ENCODE peak calls at places on chromosomes 1 and 21, in five cellular contexts. O is lower lobe of right lung; U is suprapubic skin; W is testis; I is naive thymus-derived CD4-positive, alpha-beta T cell. K is an unnamed sample.

GRCh38 chr1:181662606-181663005 is 179.3 kb downstream of the CACNA1E start:
- DNase-seq in U (no peak), W (no peak), O (no peak), I (no peak), K (no peak)

GRCh38 chr21:42525676-42526378 is 12.2 kb downstream of the SLC37A1 start:
- DNase-seq in I (no peak), O (no peak), U (peak; percentile 14), W (no peak), K (no peak)

GRCh38 chr1:223304931-223305330 is 59.0 kb downstream of the SUSD4 start:
- DNase-seq in I (no peak), W (no peak), U (no peak), O (no peak), K (no peak)

GRCh38 chr1:6425671-6426070 is 1.1 kb downstream of the ESPN start:
- DNase-seq in U (no peak), I (no peak), W (no peak), O (no peak), K (no peak)

GRCh38 chr1:85447000-85447943 is 17.7 kb downstream of the DDAH1 start:
- DNase-seq in O (no peak), U (no peak), I (no peak), W (no peak), K (no peak)

GRCh38 chr1:54798769-54799641 is 2.1 kb downstream of the TTC22 start:
- DNase-seq in W (no peak), I (no peak), O (no peak), U (peak; percentile 43), K (no peak)

GRCh38 chr1:91979383-91979782 is 30.2 kb downstream of the BRDT start:
- DNase-seq in U (no peak), W (no peak), O (no peak), I (no peak), K (no peak)

GRCh38 chr1:73674945-73675561 is 522.9 kb downstream of the LRRIQ3 start:
- DNase-seq in I (no peak), W (no peak), U (no peak), O (no peak), K (no peak)

GRCh38 chr1:221439008-221439733 is 302.7 kb downstream of the DUSP10 start:
- DNase-seq in I (no peak), U (no peak), O (no peak), W (no peak), K (peak; percentile 52)

GRCh38 chr1:95226781-95227660 is 7.0 kb upstream of the RWDD3 start:
- DNase-seq in I (no peak), U (no peak), O (no peak), W (no peak), K (no peak)

GRCh38 chr1:180235077-180235501 is 5.0 kb downstream of the LHX4 start:
- DNase-seq in O (no peak), W (no peak), U (peak; percentile 60), I (no peak), K (no peak)

GRCh38 chr1:149849246-149849946 is 50.0 kb upstream of the BOLA1 start:
- DNase-seq in W (no peak), O (no peak), U (no peak), I (no peak), K (no peak)

GRCh38 chr1:61436016-61436415 is 288.9 kb downstream of the TM2D1 start:
- DNase-seq in I (no peak), W (no peak), O (no peak), U (no peak), K (no peak)

GRCh38 chr1:15196807-15197530 is 43.4 kb downstream of the TMEM51 start:
- DNase-seq in O (no peak), I (no peak), U (no peak), W (no peak), K (no peak)

GRCh38 chr1:230387296-230387695 is 38.8 kb downstream of the PGBD5 start:
- DNase-seq in O (no peak), W (no peak), U (no peak), I (no peak), K (no peak)

GRCh38 chr1:160637821-160638539 is 8.9 kb downstream of the SLAMF1 start:
- DNase-seq in U (no peak), W (no peak), I (peak; percentile 83), O (no peak), K (peak; percentile 39)

GRCh38 chr1:39646232-39647081 is 7.0 kb upstream of the HEYL start:
- DNase-seq in U (no peak), I (no peak), O (no peak), W (peak; percentile 91), K (no peak)

GRCh38 chr1:79396901-79397300 is 390.4 kb upstream of the ADGRL4 start:
- DNase-seq in I (no peak), O (no peak), W (no peak), U (no peak), K (no peak)

GRCh38 chr1:247358920-247359319 is 27.3 kb upstream of the ZNF496 start:
- DNase-seq in I (no peak), W (no peak), U (no peak), O (no peak), K (no peak)

GRCh38 chr1:150813028-150813707 is 5.1 kb upstream of the CTSK start:
- DNase-seq in I (no peak), W (peak; percentile 79), U (peak; percentile 77), O (peak; percentile 74), K (no peak)

GRCh38 chr1:203556047-203556851 is 62.3 kb downstream of the OPTC start:
- DNase-seq in W (peak; percentile 33), O (no peak), I (no peak), U (peak; percentile 88), K (no peak)

GRCh38 chr1:156963621-156964020 is 43.2 kb downstream of the LRRC71 start:
- DNase-seq in I (peak; percentile 77), U (no peak), W (no peak), O (peak; percentile 65), K (peak; percentile 16)

GRCh38 chr21:40901690-40902089 is 54.7 kb upstream of the DSCAM start:
- DNase-seq in U (no peak), I (no peak), O (no peak), W (no peak), K (no peak)
- H3K9me3 ChIP-seq in U (no peaks in the 10 kb centered on the region), I (no peaks in the 10 kb centered on the region), O (no peaks in the 10 kb centered on the region), W (no peaks in the 10 kb centered on the region), K (no peaks in the 10 kb centered on the region)

GRCh38 chr1:99007366-99007765 is 2.7 kb upstream of the PLPPR5 start:
- DNase-seq in O (no peak), W (no peak), U (no peak), I (no peak), K (no peak)

GRCh38 chr1:99005537-99005942 is 879 bp upstream of the PLPPR5 start:
- DNase-seq in I (no peak), U (no peak), W (no peak), O (no peak), K (no peak)

GRCh38 chr1:99005142-99005491 is 456 bp upstream of the PLPPR5 start:
- DNase-seq in I (no peak), W (peak; percentile 29), O (no peak), U (no peak), K (no peak)

GRCh38 chr1:99003911-99004269 is 771 bp downstream of the PLPPR5 start:
- DNase-seq in W (no peak), O (no peak), U (no peak), I (no peak), K (no peak)

DNA sequence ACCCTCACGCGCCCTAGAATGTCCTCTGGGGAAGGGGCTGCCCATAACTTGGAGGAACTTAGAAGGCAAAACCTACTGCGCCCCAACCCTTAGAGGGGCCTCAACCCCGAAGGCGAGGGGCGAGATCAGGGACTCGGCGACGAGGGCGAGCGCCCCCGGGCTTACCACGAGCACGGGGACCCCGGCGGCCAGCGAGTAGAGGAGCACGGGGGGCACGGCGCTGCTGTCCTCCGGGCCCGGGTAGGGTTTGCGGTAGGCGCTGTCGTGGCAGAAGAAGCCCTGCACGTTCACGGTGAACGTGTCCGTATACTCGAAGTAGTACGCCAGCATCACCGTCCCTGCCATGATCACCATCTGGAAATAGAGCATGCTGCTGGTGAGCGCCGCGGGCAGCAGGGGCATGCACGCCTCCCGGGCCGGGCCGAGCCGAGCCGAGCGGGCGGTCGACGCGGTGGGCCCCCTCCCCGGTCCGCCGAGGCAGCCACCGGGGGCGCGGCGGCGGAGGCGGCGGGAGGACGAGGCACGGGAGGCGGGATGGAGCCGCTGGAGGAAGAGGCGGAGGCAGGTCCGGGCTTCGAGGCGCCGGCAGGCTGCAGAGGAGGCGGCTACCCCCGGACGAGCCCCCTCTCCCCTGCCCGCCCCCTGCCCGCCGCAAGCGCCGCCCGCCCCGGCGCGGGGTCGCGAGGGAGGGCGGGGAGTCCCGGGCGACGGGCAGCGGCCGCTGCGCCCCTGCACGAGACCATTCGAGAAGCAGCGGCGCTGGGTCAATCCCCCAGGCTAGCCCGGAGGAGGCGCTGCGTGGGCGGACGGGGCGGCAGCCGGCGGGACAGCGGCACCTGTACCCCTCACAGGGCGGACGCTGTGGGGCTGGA is at the start of gene PLPPR5:
- DNase-seq in O (no peak), W (peak; percentile 33), U (no peak), I (peak; percentile 30), K (no peak)
- H3K27ac ChIP-seq in O (no peak within 1 kb of the TSS), W (no peak within 1 kb of the TSS), U (no peak within 1 kb of the TSS), I (no peak within 1 kb of the TSS), K (no peak within 1 kb of the TSS)

GRCh38 chr1:2927393-2927792 is 93.9 kb upstream of the ACTRT2 start:
- DNase-seq in W (no peak), I (no peak), U (no peak), O (no peak), K (no peak)

GRCh38 chr1:2928733-2929325 is 92.4 kb upstream of the ACTRT2 start:
- DNase-seq in I (no peak), U (no peak), O (no peak), W (no peak), K (no peak)

GRCh38 chr1:2926447-2927055 is 94.7 kb upstream of the ACTRT2 start:
- DNase-seq in I (no peak), O (no peak), U (no peak), W (no peak), K (no peak)

GRCh38 chr1:2929335-2929734 is 91.9 kb upstream of the ACTRT2 start:
- DNase-seq in W (no peak), I (no peak), U (no peak), O (no peak), K (no peak)

GRCh38 chr1:2927995-2928732 is 93.1 kb upstream of the ACTRT2 start:
- DNase-seq in U (no peak), O (no peak), W (peak; percentile 26), I (no peak), K (no peak)
- H3K9me3 ChIP-seq in U (no peaks in the 10 kb centered on the region), O (no peaks in the 10 kb centered on the region), W (no peaks in the 10 kb centered on the region), I (no peaks in the 10 kb centered on the region), K (no peaks in the 10 kb centered on the region)

GRCh38 chr1:45319761-45320160 is 6.9 kb upstream of the HPDL start:
- DNase-seq in W (no peak), O (no peak), U (no peak), I (no peak), K (no peak)

GRCh38 chr1:45322486-45323040 is 4.1 kb upstream of the HPDL start:
- DNase-seq in O (no peak), U (no peak), I (no peak), W (no peak), K (no peak)

GRCh38 chr1:45317163-45317562 is 9.5 kb upstream of the HPDL start:
- DNase-seq in W (no peak), I (no peak), U (no peak), O (no peak), K (no peak)

GRCh38 chr1:45325816-45326506 is 734 bp upstream of the HPDL start:
- DNase-seq in U (peak; percentile 26), O (no peak), W (no peak), I (no peak), K (no peak)

DNA sequence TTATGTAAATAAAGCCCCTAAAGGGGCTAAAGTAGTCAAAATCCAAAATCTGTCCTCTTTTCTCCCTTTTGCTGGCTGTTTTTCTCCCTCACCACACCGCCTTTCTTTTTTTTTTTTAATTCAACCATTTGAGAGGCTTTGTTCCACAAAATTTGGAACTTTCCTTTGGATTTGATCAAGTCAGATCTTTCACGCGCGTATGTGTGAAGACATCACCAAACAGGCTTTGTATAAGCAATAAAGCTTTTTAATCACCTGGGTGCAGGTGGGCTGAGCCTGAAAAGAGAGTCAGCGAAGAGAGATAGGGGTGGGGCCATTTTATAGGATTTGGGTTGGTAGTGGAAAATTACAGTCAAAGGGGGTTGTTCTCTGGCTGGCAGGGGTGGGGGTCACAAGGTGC is 5.3 kb upstream of the HPDL start:
- DNase-seq in U (no peak), O (no peak), W (no peak), I (no peak), K (no peak)
- H3K27ac ChIP-seq in U (no peak overlapping the region), O (no peak overlapping the region), W (no peak overlapping the region), I (no peak overlapping the region), K (no peak overlapping the region)

K was measured in effector memory CD4-positive, alpha-beta T cell.